ENCODE peak calls at places on chromosomes 4 and X, in four cellular contexts. Y, X, N and C are unnamed samples.

GRCh38 chr4:104631000-104631399 is 136.3 kb upstream of the CXXC4 start:
- DNase-seq in Y (no peak), X (no peak), N (no peak), C (no peak)

GRCh38 chrX:9117851-9118250 is 83.9 kb upstream of the FAM9B start:
- DNase-seq in Y (no peak), X (no peak), N (no peak), C (no peak)

GRCh38 chr4:186820371-186820990 is 96.8 kb upstream of the FAT1 start:
- DNase-seq in Y (no peak), X (no peak), N (no peak), C (peak)

GRCh38 chr4:77827343-77827742 is 8.2 kb upstream of the CNOT6L start:
- DNase-seq in Y (no peak), X (no peak), N (no peak), C (no peak)

GRCh38 chr4:184104419-184105101 is 113.1 kb downstream of the ENPP6 start:
- DNase-seq in Y (no peak), X (no peak), N (peak), C (no peak)

GRCh38 chr4:175531405-175532091 is 280.5 kb downstream of the GPM6A start:
- DNase-seq in Y (no peak), X (no peak), N (no peak), C (no peak)

GRCh38 chrX:150429577-150429976 is 66.5 kb downstream of the MAMLD1 start:
- DNase-seq in Y (no peak), X (no peak), N (no peak), C (no peak)

GRCh38 chr4:159389756-159390155 is 286.9 kb downstream of the RAPGEF2 start:
- DNase-seq in Y (no peak), X (no peak), N (no peak), C (no peak)

GRCh38 chrX:8235026-8235425 is 64.0 kb upstream of the VCX2 start:
- DNase-seq in Y (no peak), X (no peak), N (no peak), C (no peak)

GRCh38 chr4:86388252-86388651 is 28.4 kb upstream of the MAPK10 start:
- DNase-seq in Y (no peak), X (no peak), N (no peak), C (no peak)

GRCh38 chr4:119238068-119238722 is 25.7 kb downstream of the USP53 start:
- DNase-seq in Y (no peak), X (no peak), N (no peak), C (no peak)

GRCh38 chrX:38804481-38805293 is 3.4 kb downstream of the MID1IP1 start:
- DNase-seq in Y (peak), X (no peak), N (peak), C (peak)

GRCh38 chrX:100673397-100673953 is 29.5 kb downstream of the SRPX2 start:
- DNase-seq in Y (no peak), X (no peak), N (no peak), C (no peak)

GRCh38 chr4:88857588-88857987 is 160.0 kb upstream of the NAP1L5 start:
- DNase-seq in Y (no peak), X (no peak), N (no peak), C (no peak)

GRCh38 chrX:67094061-67094460 is 449.8 kb upstream of the AR start:
- DNase-seq in Y (no peak), X (no peak), N (no peak), C (no peak)

GRCh38 chr4:83751336-83751949 is 215.5 kb downstream of the GPAT3 start:
- DNase-seq in Y (no peak), X (no peak), N (no peak), C (no peak)

GRCh38 chr4:76055005-76055404 is 19.1 kb upstream of the CXCL11 start:
- DNase-seq in Y (no peak), X (no peak), N (no peak), C (no peak)